ENCODE peak calls at places on chromosomes 16 and 17, in nine cellular contexts. C is endodermal cell, S is HCT116, X is HL-60, H is tibial artery, O is body of pancreas, W is Peyer's patch, K is mammary epithelial cell, N is heart right ventricle. L is an unnamed sample.
A peak's percentile ranks its signal among the peaks of the same experiment; 100 is the strongest.

GRCh38 chr16:11393861-11394592 is 48.8 kb downstream of the RMI2 start:
- DNase-seq in H (no peak), O (no peak), C (no peak), S (no peak), K (no peak), N (no peak), X (no peak), W (no peak), L (no peak)

GRCh38 chr17:42251115-42251514 is 25.1 kb downstream of the STAT5B start:
- DNase-seq in K (no peak), W (no peak), N (no peak), C (no peak), H (no peak), S (no peak), X (no peak), O (no peak), L (no peak)

GRCh38 chr16:22189473-22190168 is 16.5 kb upstream of the EEF2K start:
- DNase-seq in K (peak; percentile 70), X (no peak), O (peak; percentile 70), C (peak; percentile 70), W (no peak), S (no peak), H (peak; percentile 79), N (peak; percentile 76), L (no peak)

GRCh38 chr16:27920391-27920891 is 143.1 kb downstream of the GSG1L start:
- DNase-seq in X (no peak), W (no peak), H (no peak), C (peak; percentile 91), K (peak; percentile 52), S (peak; percentile 35), O (no peak), N (no peak), L (no peak)

GRCh38 chr17:44826123-44826790 is 3.8 kb downstream of the GJC1 start:
- DNase-seq in S (no peak), X (no peak), K (no peak), W (no peak), O (no peak), C (no peak), N (no peak), H (no peak), L (no peak)

GRCh38 chr16:72475688-72476087 is 303.7 kb upstream of the PMFBP1 start:
- DNase-seq in H (no peak), O (no peak), S (no peak), X (no peak), W (no peak), N (no peak), K (no peak), C (no peak), L (no peak)

GRCh38 chr17:5619088-5619740 is 34.9 kb upstream of the NLRP1 start:
- DNase-seq in W (no peak), X (no peak), O (no peak), K (no peak), N (no peak), C (no peak), S (no peak), H (no peak), L (no peak)

GRCh38 chr17:64278614-64279013 is 15.6 kb upstream of the TEX2 start:
- DNase-seq in W (no peak), N (peak; percentile 16), S (peak; percentile 16), K (peak; percentile 96), O (no peak), C (peak; percentile 59), H (no peak), X (no peak), L (no peak)

GRCh38 chr17:65055708-65056638 is 567 bp downstream of the GNA13 start:
- DNase-seq in H (peak; percentile 87), S (peak; percentile 16), X (no peak), O (peak; percentile 67), W (peak; percentile 79), C (peak; percentile 84), K (peak; percentile 47), N (peak; percentile 69), L (no peak)

GRCh38 chr16:14148569-14148968 is 77.5 kb downstream of the MRTFB start:
- DNase-seq in W (no peak), O (no peak), N (no peak), S (no peak), X (no peak), H (no peak), K (peak; percentile 41), C (no peak), L (no peak)

GRCh38 chr16:77596243-77596642 is 126.1 kb upstream of the NUDT7 start:
- DNase-seq in S (no peak), W (no peak), X (no peak), O (no peak), H (no peak), N (no peak), K (peak; percentile 52), C (no peak), L (no peak)

GRCh38 chr16:69089091-69089912 is 16.2 kb upstream of the HAS3 start:
- DNase-seq in S (no peak), K (no peak), X (peak; percentile 27), C (peak; percentile 81), W (no peak), H (no peak), O (peak; percentile 46), N (no peak), L (peak; percentile 26)

GRCh38 chr16:72464597-72465368 is 292.8 kb upstream of the PMFBP1 start:
- DNase-seq in H (no peak), S (no peak), C (no peak), K (no peak), O (no peak), W (no peak), N (no peak), X (no peak), L (no peak)

GRCh38 chr17:40304464-40304863 is 4.5 kb upstream of the RARA start:
- DNase-seq in X (no peak), H (no peak), C (no peak), K (no peak), S (no peak), N (no peak), W (no peak), O (no peak), L (no peak)

GRCh38 chr17:3762922-3763776 is 37.8 kb downstream of the ITGAE start:
- DNase-seq in H (no peak), O (no peak), W (no peak), X (no peak), C (no peak), S (no peak), N (no peak), K (no peak), L (peak; percentile 83)

GRCh38 chr17:6729531-6729930 is 16.4 kb upstream of the SLC13A5 start:
- DNase-seq in W (no peak), K (no peak), S (no peak), H (no peak), C (no peak), N (no peak), X (no peak), O (no peak), L (no peak)

GRCh38 chr16:4976611-4977145 is 18.5 kb downstream of the SEC14L5 start:
- DNase-seq in C (no peak), W (peak; percentile 45), N (no peak), O (peak; percentile 90), S (no peak), K (no peak), X (no peak), H (no peak), L (no peak)

GRCh38 chr16:57024894-57025680 is 35.7 kb downstream of the NLRC5 start:
- DNase-seq in W (no peak), O (no peak), N (no peak), X (no peak), H (no peak), C (no peak), K (no peak), S (no peak), L (no peak)

GRCh38 chr17:8041249-8041928 is 2.5 kb downstream of the ALOX15B start:
- DNase-seq in N (no peak), O (peak; percentile 38), X (peak; percentile 57), S (peak; percentile 72), C (peak; percentile 84), H (peak; percentile 61), K (peak; percentile 84), W (no peak), L (peak; percentile 16)

GRCh38 chr17:48871551-48872351 is 20.8 kb upstream of the ATP5MC1 start:
- DNase-seq in H (no peak), X (no peak), O (peak; percentile 85), K (no peak), W (peak; percentile 85), C (peak; percentile 58), N (peak; percentile 52), S (no peak), L (no peak)

DNA sequence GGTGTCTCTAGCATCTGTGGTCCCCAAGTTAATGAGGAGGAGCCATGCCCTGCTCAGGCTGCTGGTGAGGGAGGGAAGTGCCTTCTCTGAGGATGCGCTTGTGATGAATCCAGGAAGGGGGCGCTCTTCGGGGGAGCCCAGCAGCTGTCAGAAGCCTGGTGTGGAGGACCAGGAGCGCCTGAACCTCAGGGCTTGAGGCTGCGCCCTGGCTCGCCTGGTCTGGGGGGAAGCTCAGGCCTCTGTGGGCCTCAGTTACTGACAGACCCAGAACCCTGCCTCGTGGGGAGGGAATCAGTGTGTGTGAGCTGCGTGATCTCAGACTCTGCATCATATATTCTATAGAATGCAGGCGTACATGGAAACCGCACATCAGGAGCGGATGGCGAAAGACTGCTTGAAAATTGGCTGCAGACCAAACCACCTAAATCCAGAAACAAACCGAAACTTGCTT is 126.1 kb downstream of the SEC14L1 start:
- DNase-seq in S (no peak), N (no peak), C (peak; percentile 92), X (peak; percentile 51), W (no peak), H (no peak), K (no peak), O (no peak), L (no peak)
- TF ChIP-seq CTCF in S (peak; percentile 84), N (no peak), C (peak; percentile 70), X (peak; percentile 59), W (no peak), H (no peak), K (no peak), O (no peak), L (peak; percentile 51)

GRCh38 chr16:50597563-50598255 is 49.5 kb downstream of the NKD1 start:
- DNase-seq in N (no peak), O (no peak), X (no peak), H (no peak), W (no peak), S (no peak), K (no peak), C (no peak), L (no peak)
- H3K4me3 ChIP-seq in N (no peak overlapping the region), O (no peak overlapping the region), X (no peak overlapping the region), H (no peak overlapping the region), W (no peak overlapping the region), S (no peak overlapping the region), K (no peak overlapping the region), C (no peak overlapping the region), L (no peak overlapping the region)

GRCh38 chr16:8928467-8928957 is 35.2 kb downstream of the USP7 start:
- DNase-seq in C (no peak), N (no peak), X (no peak), S (no peak), H (no peak), K (no peak), O (peak; percentile 12), W (no peak), L (no peak)
- TF ChIP-seq CTCF in C (no peak), N (no peak), X (no peak), S (no peak), H (no peak), K (no peak), O (no peak), W (no peak), L (no peak)

DNA sequence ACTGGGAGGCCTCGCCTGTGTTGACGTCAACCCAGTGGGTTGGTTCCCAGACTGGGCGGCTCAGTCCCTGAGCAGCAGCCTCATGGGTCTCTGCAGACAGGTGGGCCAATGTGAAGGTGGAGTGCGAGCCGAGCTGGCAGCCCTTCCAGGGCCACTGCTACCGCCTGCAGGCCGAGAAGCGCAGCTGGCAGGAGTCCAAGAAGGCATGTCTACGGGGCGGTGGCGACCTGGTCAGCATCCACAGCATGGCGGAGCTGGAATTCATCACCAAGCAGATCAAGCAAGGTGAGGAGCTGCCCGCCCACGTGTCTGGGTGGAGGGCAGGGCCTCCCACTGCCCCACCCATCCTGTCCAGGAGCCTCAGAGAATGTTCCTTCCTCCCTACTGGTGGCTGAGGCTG is 44.1 kb downstream of the MRC2 start:
- DNase-seq in O (peak; percentile 55), S (no peak), X (no peak), K (peak; percentile 97), C (peak; percentile 57), N (no peak), W (peak; percentile 51), H (no peak), L (no peak)
- H3K4me3 ChIP-seq in O (no peak overlapping the region), S (no peak overlapping the region), X (no peak overlapping the region), K (no peak overlapping the region), C (no peak overlapping the region), N (no peak overlapping the region), W (no peak overlapping the region), H (no peak overlapping the region), L (no peak overlapping the region)

L was measured in GM12864.